ENCODE peak calls at places on chromosomes 12 and 14, in four cellular contexts. One of them, this sample, is unnamed.

GRCh38 chr12:124927325-124928094 is 13.1 kb upstream of the UBC start:
- DNase-seq in lung: peak; percentile 89
- DNase-seq in CD8-positive, alpha-beta T cell: peak; percentile 88
- DNase-seq in gastrocnemius medialis: peak; percentile 80
- DNase-seq in this sample: peak; percentile 85

GRCh38 chr12:121805800-121806555 is 2.2 kb downstream of the SETD1B start:
- DNase-seq in lung: no peak
- DNase-seq in CD8-positive, alpha-beta T cell: no peak
- DNase-seq in gastrocnemius medialis: no peak
- DNase-seq in this sample: no peak

GRCh38 chr14:81337073-81337472 is 63.1 kb downstream of the STON2 start:
- DNase-seq in lung: no peak
- DNase-seq in CD8-positive, alpha-beta T cell: no peak
- DNase-seq in gastrocnemius medialis: no peak
- DNase-seq in this sample: peak; percentile 86

GRCh38 chr12:130796985-130797686 is 41.9 kb downstream of the STX2 start:
- DNase-seq in lung: no peak
- DNase-seq in CD8-positive, alpha-beta T cell: no peak
- DNase-seq in gastrocnemius medialis: no peak
- DNase-seq in this sample: no peak

GRCh38 chr14:22432348-22432976 is 156.6 kb downstream of the DAD1 start:
- DNase-seq in lung: peak; percentile 51
- DNase-seq in CD8-positive, alpha-beta T cell: no peak
- DNase-seq in gastrocnemius medialis: no peak
- DNase-seq in this sample: peak; percentile 97

GRCh38 chr12:56591111-56591510 is 39.0 kb downstream of the BAZ2A start:
- DNase-seq in lung: no peak
- DNase-seq in CD8-positive, alpha-beta T cell: no peak
- DNase-seq in gastrocnemius medialis: no peak
- DNase-seq in this sample: no peak

GRCh38 chr14:89607453-89607852 is 190.4 kb upstream of the FOXN3 start:
- DNase-seq in lung: no peak
- DNase-seq in CD8-positive, alpha-beta T cell: no peak
- DNase-seq in gastrocnemius medialis: no peak
- DNase-seq in this sample: no peak

GRCh38 chr12:57604454-57605307 is at the start of gene DTX3:
- DNase-seq in lung: no peak
- DNase-seq in CD8-positive, alpha-beta T cell: peak; percentile 33
- DNase-seq in gastrocnemius medialis: no peak
- DNase-seq in this sample: no peak

GRCh38 chr14:101862177-101862576 is 100.7 kb downstream of the PPP2R5C start:
- DNase-seq in lung: no peak
- DNase-seq in CD8-positive, alpha-beta T cell: no peak
- DNase-seq in gastrocnemius medialis: no peak
- DNase-seq in this sample: no peak

GRCh38 chr12:98838282-98838681 is 193.2 kb downstream of the APAF1 start:
- DNase-seq in lung: no peak
- DNase-seq in CD8-positive, alpha-beta T cell: no peak
- DNase-seq in gastrocnemius medialis: no peak
- DNase-seq in this sample: no peak

GRCh38 chr12:75236206-75236605 is 26.6 kb upstream of the KCNC2 start:
- DNase-seq in lung: no peak
- DNase-seq in CD8-positive, alpha-beta T cell: no peak
- DNase-seq in gastrocnemius medialis: no peak
- DNase-seq in this sample: peak; percentile 50

GRCh38 chr12:62839869-62840268 is 95.1 kb downstream of the PPM1H start:
- DNase-seq in lung: no peak
- DNase-seq in CD8-positive, alpha-beta T cell: no peak
- DNase-seq in gastrocnemius medialis: no peak
- DNase-seq in this sample: no peak

GRCh38 chr12:62840311-62840710 is 94.6 kb downstream of the PPM1H start:
- DNase-seq in lung: no peak
- DNase-seq in CD8-positive, alpha-beta T cell: no peak
- DNase-seq in gastrocnemius medialis: no peak
- DNase-seq in this sample: peak; percentile 65

GRCh38 chr12:62840806-62841205 is 94.1 kb downstream of the PPM1H start:
- DNase-seq in lung: no peak
- DNase-seq in CD8-positive, alpha-beta T cell: no peak
- DNase-seq in gastrocnemius medialis: no peak
- DNase-seq in this sample: no peak

GRCh38 chr12:62843714-62844113 is 91.2 kb downstream of the PPM1H start:
- DNase-seq in lung: no peak
- DNase-seq in CD8-positive, alpha-beta T cell: no peak
- DNase-seq in gastrocnemius medialis: no peak
- DNase-seq in this sample: no peak

GRCh38 chr12:62841841-62842240 is 93.1 kb downstream of the PPM1H start:
- DNase-seq in lung: no peak
- DNase-seq in CD8-positive, alpha-beta T cell: no peak
- DNase-seq in gastrocnemius medialis: no peak
- DNase-seq in this sample: no peak
- H3K27me3 ChIP-seq in lung: no peaks in the 10 kb centered on the region
- H3K27me3 ChIP-seq in CD8-positive, alpha-beta T cell: no peaks in the 10 kb centered on the region
- H3K27me3 ChIP-seq in gastrocnemius medialis: no peaks in the 10 kb centered on the region
- H3K27me3 ChIP-seq in this sample: no peaks in the 10 kb centered on the region

GRCh38 chr14:64983439-64984310 is 3.0 kb upstream of the FNTB start:
- DNase-seq in lung: no peak
- DNase-seq in CD8-positive, alpha-beta T cell: no peak
- DNase-seq in gastrocnemius medialis: no peak
- DNase-seq in this sample: peak; percentile 62
- TF ChIP-seq CTCF in lung: peak; percentile 41
- TF ChIP-seq CTCF in CD8-positive, alpha-beta T cell: peak; percentile 76
- TF ChIP-seq CTCF in gastrocnemius medialis: peak; percentile 84
- TF ChIP-seq CTCF in this sample: peak; percentile 51

GRCh38 chr12:108338915-108339657 is at the start of gene CMKLR1:
- DNase-seq in lung: no peak
- DNase-seq in CD8-positive, alpha-beta T cell: no peak
- DNase-seq in gastrocnemius medialis: peak; percentile 19
- DNase-seq in this sample: no peak
- H3K27me3 ChIP-seq in lung: no peaks in the 10 kb centered on the region
- H3K27me3 ChIP-seq in CD8-positive, alpha-beta T cell: no peaks in the 10 kb centered on the region
- H3K27me3 ChIP-seq in gastrocnemius medialis: no peaks in the 10 kb centered on the region
- H3K27me3 ChIP-seq in this sample: no peaks in the 10 kb centered on the region

DNA sequence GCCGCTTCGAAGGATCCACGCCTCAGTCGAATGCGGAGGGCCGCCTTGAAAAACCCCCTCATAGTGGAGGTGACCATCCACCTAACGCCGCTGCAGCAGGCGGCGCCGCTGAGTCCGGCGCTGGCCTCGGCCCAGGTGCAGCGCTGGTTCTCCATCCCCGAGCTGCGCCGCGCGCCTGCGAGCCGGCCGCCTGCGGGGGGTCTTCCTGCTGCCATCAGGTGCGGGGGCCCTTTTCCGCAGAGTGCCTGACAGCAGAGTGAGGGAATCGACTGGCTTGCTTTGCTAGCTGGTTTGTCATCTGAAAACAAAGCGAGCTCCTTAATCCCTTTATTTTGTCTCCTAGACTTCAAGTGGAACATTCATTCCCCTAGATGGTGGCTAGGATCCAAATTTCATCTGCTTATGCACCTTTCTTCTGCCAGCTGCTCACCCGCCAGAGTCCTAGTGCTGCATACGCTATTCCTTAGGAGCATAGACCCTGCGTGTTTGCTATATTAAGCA is 10.4 kb upstream of the DNAL1 start:
- DNase-seq in lung: peak; percentile 31
- DNase-seq in CD8-positive, alpha-beta T cell: no peak
- DNase-seq in gastrocnemius medialis: peak; percentile 7
- DNase-seq in this sample: peak; percentile 6
- TF ChIP-seq CTCF in lung: peak; percentile 16
- TF ChIP-seq CTCF in CD8-positive, alpha-beta T cell: no peak
- TF ChIP-seq CTCF in gastrocnemius medialis: peak; percentile 47
- TF ChIP-seq CTCF in this sample: peak; percentile 54

DNA sequence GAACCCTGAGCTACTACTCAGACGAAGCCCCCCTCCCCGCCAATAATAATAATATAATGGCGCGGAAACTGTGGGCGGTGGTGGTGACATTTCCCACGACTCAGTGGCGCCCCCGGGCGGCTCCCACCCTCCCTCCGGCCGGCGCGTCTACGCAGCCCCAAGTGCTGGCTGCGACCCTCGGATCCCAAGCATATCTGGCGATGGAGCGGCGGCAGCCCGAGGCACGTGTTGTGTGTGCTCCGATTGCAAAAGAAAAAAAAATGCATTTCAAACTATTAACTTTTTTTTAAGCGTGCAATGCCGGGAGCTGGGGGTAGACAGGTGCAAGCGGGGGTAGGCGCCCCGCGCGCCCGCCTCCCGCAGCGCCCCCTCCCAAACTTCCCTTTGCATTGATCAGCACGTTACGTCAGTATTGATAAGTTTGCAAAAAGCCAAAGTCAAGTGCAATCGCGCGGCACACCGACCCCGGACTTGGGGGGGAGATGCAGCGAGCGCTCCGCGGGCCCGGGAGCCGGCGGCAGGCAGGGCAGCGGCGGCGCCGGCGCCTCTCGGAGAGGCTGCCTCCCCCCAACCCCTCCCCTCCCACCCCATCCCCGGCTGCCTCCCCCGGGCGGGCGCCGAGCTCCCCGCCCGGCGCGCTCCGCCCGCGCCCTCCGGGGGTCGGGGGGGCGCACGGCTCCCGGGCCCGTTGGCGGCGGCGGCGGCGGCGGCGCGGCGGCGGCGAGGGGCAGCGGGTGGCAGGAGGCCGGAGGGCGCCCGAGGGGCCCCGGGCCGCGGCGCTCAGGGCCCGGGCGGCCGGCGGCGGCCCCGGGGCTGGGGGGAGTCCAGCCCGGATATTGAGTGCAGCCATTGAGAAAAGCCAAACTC is 113.1 kb upstream of the MYL2 start:
- DNase-seq in lung: no peak
- DNase-seq in CD8-positive, alpha-beta T cell: no peak
- DNase-seq in gastrocnemius medialis: no peak
- DNase-seq in this sample: no peak
- H3K27me3 ChIP-seq in lung: peaks cover 34% of the 10 kb centered on the region
- H3K27me3 ChIP-seq in CD8-positive, alpha-beta T cell: peaks cover 30% of the 10 kb centered on the region
- H3K27me3 ChIP-seq in gastrocnemius medialis: peaks cover 77% of the 10 kb centered on the region
- H3K27me3 ChIP-seq in this sample: no peaks in the 10 kb centered on the region

DNA sequence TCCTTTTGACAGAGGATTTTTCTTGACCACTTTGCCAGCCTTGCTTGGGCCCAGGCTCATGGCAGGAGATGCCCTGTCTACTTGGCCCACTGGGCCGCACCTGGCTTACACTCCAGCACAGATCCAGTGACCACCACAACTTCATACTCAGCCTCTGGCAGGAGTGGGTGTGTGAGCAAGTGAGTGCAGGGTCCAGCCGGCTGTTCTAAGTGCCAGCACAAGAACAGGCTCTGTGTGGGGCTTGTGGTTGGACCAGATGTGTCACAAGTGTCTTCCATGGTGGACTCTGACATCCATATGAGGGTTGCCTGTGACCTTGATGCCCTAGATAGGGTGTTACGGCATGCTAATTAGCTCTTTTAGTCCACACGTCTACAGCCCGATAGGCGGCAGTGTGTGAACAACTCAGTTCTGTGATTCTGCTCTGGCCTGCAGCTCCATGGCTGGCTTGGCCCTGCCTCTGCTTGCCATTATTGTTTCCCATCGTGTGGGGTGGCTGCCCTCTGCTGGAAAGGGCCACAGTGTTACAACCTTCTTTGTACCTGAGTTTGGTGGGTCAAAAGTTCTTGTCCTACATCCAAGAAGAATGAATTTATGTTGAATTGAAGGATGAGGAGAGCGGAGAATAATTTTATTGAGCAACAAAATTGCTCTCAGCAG is 1089.1 kb downstream of the SLC6A15 start:
- DNase-seq in lung: no peak
- DNase-seq in CD8-positive, alpha-beta T cell: no peak
- DNase-seq in gastrocnemius medialis: no peak
- DNase-seq in this sample: peak; percentile 56
- TF ChIP-seq CTCF in lung: no peak
- TF ChIP-seq CTCF in CD8-positive, alpha-beta T cell: no peak
- TF ChIP-seq CTCF in gastrocnemius medialis: no peak
- TF ChIP-seq CTCF in this sample: peak; percentile 68

DNA sequence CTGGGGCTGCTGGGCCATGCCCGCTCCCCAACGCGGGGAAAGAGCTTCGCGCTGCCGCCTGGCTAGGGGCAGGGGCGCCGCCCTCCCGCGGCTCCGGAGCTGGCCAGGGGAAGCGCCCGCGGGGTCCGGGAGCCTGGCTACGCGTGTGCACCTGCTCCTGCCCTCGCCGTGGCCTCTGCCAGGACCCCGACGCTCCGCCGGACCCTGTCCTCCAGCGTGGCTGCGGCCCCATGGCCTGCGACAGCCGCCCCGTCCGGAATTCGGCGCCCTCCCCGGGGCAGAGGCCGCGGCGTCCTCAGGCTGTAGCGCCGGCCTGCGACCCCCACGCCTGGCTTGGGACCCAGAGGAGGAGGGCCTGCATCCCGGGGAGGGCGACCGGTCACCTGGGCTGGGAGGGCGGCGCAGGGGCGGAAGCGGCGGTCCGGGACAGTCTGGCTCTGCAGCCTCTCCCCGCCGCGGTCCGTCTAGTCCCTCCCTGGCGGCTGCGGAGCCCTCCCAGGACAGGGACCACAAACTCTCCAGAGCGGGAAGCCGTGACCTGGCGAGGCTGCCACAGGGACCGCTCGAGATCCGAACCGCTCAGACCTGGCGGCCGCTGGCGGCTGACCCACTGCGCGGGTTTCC is 85.6 kb downstream of the ALG10 start:
- DNase-seq in lung: no peak
- DNase-seq in CD8-positive, alpha-beta T cell: no peak
- DNase-seq in gastrocnemius medialis: no peak
- DNase-seq in this sample: no peak
- H3K27me3 ChIP-seq in lung: peaks cover 15% of the 10 kb centered on the region
- H3K27me3 ChIP-seq in CD8-positive, alpha-beta T cell: no peaks in the 10 kb centered on the region
- H3K27me3 ChIP-seq in gastrocnemius medialis: peaks cover 2% of the 10 kb centered on the region
- H3K27me3 ChIP-seq in this sample: no peaks in the 10 kb centered on the region

DNA sequence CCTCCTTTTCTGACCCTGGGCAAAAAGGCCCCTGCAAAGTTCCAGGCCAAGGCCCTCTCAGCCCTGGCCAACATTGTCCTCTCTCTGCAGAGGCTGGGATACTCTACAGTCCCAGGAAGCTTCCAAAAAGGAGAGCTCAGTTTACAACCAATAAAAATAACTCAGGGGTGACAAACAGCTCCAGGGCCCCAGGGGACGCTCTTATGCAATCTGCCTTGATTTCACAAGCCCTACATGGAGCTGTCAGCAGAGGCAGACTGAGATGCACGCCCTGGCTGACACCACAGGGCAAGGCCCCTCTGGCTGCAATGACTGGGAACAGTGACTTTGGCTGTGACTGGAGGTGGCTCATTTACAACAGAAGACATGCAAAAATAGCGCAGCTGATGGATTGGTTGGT is 129.0 kb upstream of the MED13L start:
- DNase-seq in lung: peak; percentile 68
- DNase-seq in CD8-positive, alpha-beta T cell: no peak
- DNase-seq in gastrocnemius medialis: peak; percentile 98
- DNase-seq in this sample: peak; percentile 71
- TF ChIP-seq CTCF in lung: no peak
- TF ChIP-seq CTCF in CD8-positive, alpha-beta T cell: no peak
- TF ChIP-seq CTCF in gastrocnemius medialis: peak; percentile 37
- TF ChIP-seq CTCF in this sample: no peak

This sample was measured in bronchial epithelial cell.